ENCODE peak calls at places on chromosome 20, in four cellular contexts. Q is aorta; S is prostate gland; W is CD4-positive, alpha-beta memory T cell. A is an unnamed sample. For H3K9me3 and H3K4me1, the result is how much of the 10 kb centered on the place peaks cover.

GRCh38 chr20:57907131-57908083 is 197.6 kb upstream of the PMEPA1 start:
- DNase-seq in Q (no peak), S (no peak), W (no peak), A (no peak)

GRCh38 chr20:51525241-51526104 is 17.0 kb downstream of the NFATC2 start:
- DNase-seq in Q (no peak), S (no peak), W (peak), A (no peak)

GRCh38 chr20:24502184-24502583 is 32.8 kb downstream of the SYNDIG1 start:
- DNase-seq in Q (peak), S (no peak), W (no peak), A (no peak)

GRCh38 chr20:10249048-10249770 is 30.6 kb downstream of the SNAP25 start:
- DNase-seq in Q (no peak), S (no peak), W (no peak), A (no peak)

GRCh38 chr20:47360207-47360488 is 3.6 kb upstream of the ZMYND8 start:
- DNase-seq in Q (no peak), S (peak), W (no peak), A (no peak)

GRCh38 chr20:34022154-34022842 is 28.6 kb downstream of the RALY start:
- DNase-seq in Q (no peak), S (no peak), W (peak), A (peak)

GRCh38 chr20:11387189-11387754 is 530.4 kb upstream of the BTBD3 start:
- DNase-seq in Q (no peak), S (no peak), W (no peak), A (no peak)

GRCh38 chr20:11497543-11497942 is 420.1 kb upstream of the BTBD3 start:
- DNase-seq in Q (no peak), S (no peak), W (no peak), A (no peak)

GRCh38 chr20:57618091-57618765 is 2.0 kb downstream of the ZBP1 start:
- DNase-seq in Q (no peak), S (peak), W (no peak), A (no peak)

GRCh38 chr20:32544893-32545840 is 40.0 kb downstream of the NOL4L start:
- DNase-seq in Q (no peak), S (no peak), W (no peak), A (no peak)

GRCh38 chr20:52056203-52057062 is 135.1 kb downstream of the ZFP64 start:
- DNase-seq in Q (no peak), S (no peak), W (no peak), A (no peak)

GRCh38 chr20:46130534-46130933 is 12.4 kb downstream of the CD40 start:
- DNase-seq in Q (peak), S (no peak), W (no peak), A (no peak)

GRCh38 chr20:19628570-19629134 is 129.4 kb upstream of the RIN2 start:
- DNase-seq in Q (no peak), S (peak), W (no peak), A (peak)

GRCh38 chr20:13041574-13042457 is 33.0 kb downstream of the SPTLC3 start:
- DNase-seq in Q (no peak), S (no peak), W (no peak), A (no peak)

GRCh38 chr20:4788314-4788713 is 66.6 kb downstream of the PRND start:
- DNase-seq in Q (no peak), S (no peak), W (no peak), A (no peak)

GRCh38 chr20:9508240-9508661 is 6.1 kb upstream of the LAMP5 start:
- DNase-seq in Q (no peak), S (no peak), W (no peak), A (no peak)

GRCh38 chr20:44642203-44643153 is 9.0 kb downstream of the ADA start:
- DNase-seq in Q (peak), S (peak), W (peak), A (peak)

GRCh38 chr20:34299925-34300806 is 3.0 kb downstream of the AHCY start:
- DNase-seq in Q (no peak), S (peak), W (no peak), A (no peak)

GRCh38 chr20:52219441-52219840 is 27.9 kb upstream of the ZFP64 start:
- DNase-seq in Q (no peak), S (no peak), W (no peak), A (no peak)

GRCh38 chr20:43953919-43954617 is 39.4 kb downstream of the TOX2 start:
- DNase-seq in Q (peak), S (no peak), W (no peak), A (no peak)

GRCh38 chr20:13338097-13338661 is 117.1 kb downstream of the ISM1 start:
- DNase-seq in Q (no peak), S (no peak), W (no peak), A (no peak)

GRCh38 chr20:13017235-13017634 is 8.5 kb downstream of the SPTLC3 start:
- DNase-seq in Q (no peak), S (no peak), W (no peak), A (no peak)

GRCh38 chr20:40668449-40669228 is 20.4 kb downstream of the MAFB start:
- DNase-seq in Q (no peak), S (no peak), W (no peak), A (no peak)

GRCh38 chr20:37484386-37484785 is 36.7 kb upstream of the NNAT start:
- DNase-seq in Q (no peak), S (no peak), W (no peak), A (no peak)

GRCh38 chr20:3221398-3222226 is 12.3 kb downstream of the ITPA start:
- DNase-seq in Q (no peak), S (no peak), W (no peak), A (no peak)

GRCh38 chr20:35395728-35396127 is 16.0 kb downstream of the UQCC1 start:
- DNase-seq in Q (no peak), S (no peak), W (no peak), A (no peak)

GRCh38 chr20:55255016-55255415 is 750.3 kb downstream of the CBLN4 start:
- DNase-seq in Q (no peak), S (no peak), W (no peak), A (no peak)

GRCh38 chr20:36399147-36399968 is 93.2 kb downstream of the DLGAP4 start:
- DNase-seq in Q (no peak), S (no peak), W (peak), A (no peak)

GRCh38 chr20:17882834-17883591 is 85.6 kb downstream of the SNX5 start:
- DNase-seq in Q (no peak), S (no peak), W (no peak), A (no peak)

GRCh38 chr20:17644451-17644850 is 37.6 kb downstream of the RRBP1 start:
- DNase-seq in Q (peak), S (no peak), W (no peak), A (no peak)

GRCh38 chr20:4435210-4435609 is 286.5 kb upstream of the PRND start:
- DNase-seq in Q (no peak), S (no peak), W (no peak), A (no peak)

GRCh38 chr20:25356294-25356933 is 34.2 kb downstream of the ABHD12 start:
- DNase-seq in Q (no peak), S (no peak), W (no peak), A (no peak)

GRCh38 chr20:39767352-39767751 is 805.2 kb downstream of the DHX35 start:
- DNase-seq in Q (no peak), S (no peak), W (no peak), A (no peak)

GRCh38 chr20:63929071-63929470 is 27.1 kb downstream of the UCKL1 start:
- DNase-seq in Q (no peak), S (no peak), W (no peak), A (no peak)

GRCh38 chr20:63932606-63933160 is 23.5 kb downstream of the UCKL1 start:
- DNase-seq in Q (no peak), S (no peak), W (no peak), A (no peak)

GRCh38 chr20:63933646-63934045 is 22.6 kb downstream of the UCKL1 start:
- DNase-seq in Q (no peak), S (no peak), W (no peak), A (no peak)

GRCh38 chr20:63931735-63932134 is 24.5 kb downstream of the UCKL1 start:
- DNase-seq in Q (no peak), S (no peak), W (no peak), A (no peak)

DNA sequence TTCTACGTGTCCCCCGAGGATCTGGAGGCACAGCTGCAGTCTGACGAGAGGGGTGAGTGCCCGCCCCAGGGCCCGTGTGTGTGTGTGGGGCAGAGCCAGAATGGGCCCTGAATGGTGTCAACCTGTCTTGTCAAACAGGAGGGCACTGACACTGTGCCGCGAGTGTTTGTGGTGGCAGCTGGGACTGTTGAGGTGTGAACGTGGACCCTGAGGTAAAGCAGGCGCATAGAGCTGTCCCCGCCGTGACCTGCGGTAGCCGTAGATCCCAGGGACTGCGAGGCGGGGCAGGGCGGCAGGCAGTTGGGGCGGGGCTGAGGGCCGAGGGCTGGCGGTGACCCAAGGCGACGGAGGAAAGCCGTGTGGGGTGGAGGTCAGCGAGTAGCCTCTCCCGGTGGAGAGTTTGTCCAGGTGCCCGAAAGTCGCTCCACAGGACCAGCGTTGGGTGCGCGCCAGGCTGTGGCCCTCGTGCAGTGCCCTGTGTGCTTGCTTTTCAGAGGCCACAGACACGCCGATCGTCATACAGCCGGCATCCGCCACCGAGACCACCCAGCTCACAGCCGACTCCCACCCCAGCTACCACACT is 25.2 kb downstream of the UCKL1 start:
- DNase-seq in Q (no peak), S (no peak), W (no peak), A (no peak)
- H3K27ac ChIP-seq in Q (no peak), S (no peak), W (no peak), A (no peak)

DNA sequence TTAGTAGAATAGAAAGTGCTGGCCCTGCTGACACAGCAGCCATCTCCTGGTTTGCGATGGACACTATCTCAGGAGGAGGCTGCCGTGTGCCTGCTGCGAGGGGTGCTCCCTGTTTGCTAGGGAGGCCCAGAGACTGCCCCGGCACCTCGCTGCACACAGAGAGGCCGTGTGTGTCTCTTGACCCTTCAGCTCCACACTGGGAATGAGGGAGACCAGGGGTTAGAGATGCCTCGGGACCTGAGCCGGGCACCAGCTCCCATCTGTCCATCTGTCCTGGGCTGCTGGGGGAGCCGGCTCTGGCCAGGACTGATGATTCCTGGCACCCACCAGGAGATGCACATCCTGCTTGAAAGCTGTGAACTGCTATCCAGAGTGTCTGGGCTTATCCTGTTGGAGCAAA is 18.2 kb downstream of the PHACTR3 start:
- DNase-seq in Q (peak), S (no peak), W (no peak), A (no peak)
- H3K9me3 ChIP-seq in Q (under half), S (under half), W (under half), A (under half)

DNA sequence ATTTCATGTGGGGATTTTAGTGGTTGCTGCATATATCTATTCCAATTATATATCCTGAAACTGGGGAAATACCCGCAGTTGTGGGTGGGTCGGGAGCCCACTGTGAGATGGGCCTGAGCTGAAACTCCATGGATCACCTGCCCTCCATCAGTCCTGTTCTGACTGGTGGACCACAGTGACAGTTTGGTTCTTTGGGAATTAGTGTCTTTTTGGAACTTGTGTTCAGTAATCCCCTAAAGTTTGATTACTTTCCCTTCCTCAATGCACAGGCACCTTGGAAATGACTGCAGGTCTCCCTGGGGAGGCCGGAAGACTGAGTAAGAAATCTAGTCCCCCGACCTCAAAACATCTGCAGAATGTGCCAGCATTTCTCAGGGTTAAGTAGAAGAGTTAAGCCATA is 11.3 kb downstream of the STK35 start:
- DNase-seq in Q (no peak), S (no peak), W (no peak), A (no peak)
- H3K4me1 ChIP-seq in Q (under half), S (under half), W (half or more), A (under half)

GRCh38 chr20:62792940-62793756 is 3.1 kb upstream of the MRGBP start:
- DNase-seq in Q (no peak), S (no peak), W (no peak), A (no peak)
- H3K27ac ChIP-seq in Q (no peak), S (peak), W (peak), A (peak)

DNA sequence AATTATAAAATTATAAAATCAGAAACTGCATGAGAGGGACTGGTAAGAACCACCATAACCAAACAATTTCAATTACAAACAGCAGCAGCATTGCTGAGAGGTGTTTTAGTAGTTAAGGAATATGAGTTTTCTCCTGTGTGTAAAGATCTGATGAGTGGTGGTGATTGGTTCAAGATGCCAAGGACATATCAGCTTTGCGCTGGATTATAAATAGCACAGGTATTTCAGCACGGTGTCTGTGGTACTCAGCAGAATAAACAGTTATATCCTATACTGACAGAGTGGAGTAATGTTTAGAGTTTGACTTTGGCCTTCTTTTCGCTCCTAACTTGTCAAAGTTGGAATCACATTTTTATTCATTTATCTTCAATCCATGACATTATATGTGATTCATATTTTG is 501.0 kb downstream of the CDH26 start:
- DNase-seq in Q (no peak), S (no peak), W (no peak), A (no peak)
- H3K9me3 ChIP-seq in Q (under half), S (under half), W (under half), A (under half)

GRCh38 chr20:22526512-22527012 is 57.8 kb downstream of the FOXA2 start:
- DNase-seq in Q (no peak), S (no peak), W (no peak), A (no peak)

GRCh38 chr20:22524393-22525015 is 59.9 kb downstream of the FOXA2 start:
- DNase-seq in Q (no peak), S (no peak), W (no peak), A (no peak)

GRCh38 chr20:22523499-22524392 is 60.6 kb downstream of the FOXA2 start:
- DNase-seq in Q (no peak), S (no peak), W (no peak), A (no peak)

GRCh38 chr20:22525069-22525820 is 59.1 kb downstream of the FOXA2 start:
- DNase-seq in Q (no peak), S (no peak), W (no peak), A (no peak)

DNA sequence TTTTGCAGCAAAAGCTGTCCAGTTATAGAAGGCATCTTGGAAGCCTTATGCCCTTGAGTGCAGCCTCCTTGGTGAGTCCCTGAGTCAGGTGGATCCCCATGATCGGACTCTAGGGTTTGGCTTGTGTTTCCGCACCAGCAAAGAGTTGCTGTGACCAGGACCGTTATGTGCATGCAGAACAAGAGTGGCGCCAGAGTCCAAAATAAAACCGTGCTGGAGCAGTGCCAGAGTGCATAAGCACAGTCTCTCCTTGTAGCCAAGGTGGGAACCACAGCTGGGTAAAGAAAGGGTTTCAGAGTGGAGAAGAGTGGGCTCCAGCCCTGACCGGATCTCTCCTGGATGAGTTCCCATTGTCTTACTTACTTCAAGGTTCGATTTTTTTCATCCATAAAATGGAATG is 58.6 kb downstream of the FOXA2 start:
- DNase-seq in Q (no peak), S (no peak), W (no peak), A (no peak)
- H3K4me1 ChIP-seq in Q (under half), S (under half), W (under half), A (under half)

GRCh38 chr20:49810491-49811190 is 2.0 kb upstream of the SLC9A8 start:
- DNase-seq in Q (no peak), S (no peak), W (no peak), A (no peak)
- H3K27ac ChIP-seq in Q (no peak), S (no peak), W (peak), A (peak)

DNA sequence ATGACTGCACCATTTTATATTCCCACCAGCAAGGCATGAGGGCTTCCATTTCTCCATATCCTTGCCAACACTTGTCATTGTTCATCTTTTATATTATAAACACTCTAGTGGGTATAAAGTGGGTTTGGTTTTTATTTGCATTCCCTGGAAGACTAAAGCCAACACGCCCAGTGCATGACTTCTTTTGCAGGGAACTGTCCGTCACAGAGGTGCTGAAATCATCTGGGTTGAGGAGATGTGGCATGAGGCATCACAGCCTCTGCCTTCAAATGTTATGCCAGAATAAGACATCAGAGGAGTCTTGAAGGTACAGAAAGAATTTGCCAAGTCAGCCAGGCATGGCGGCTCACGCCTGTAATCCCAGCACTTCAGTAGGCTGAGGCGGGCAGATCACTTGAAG is 29.9 kb upstream of the FAM210B start:
- DNase-seq in Q (no peak), S (no peak), W (no peak), A (no peak)
- H3K9me3 ChIP-seq in Q (under half), S (under half), W (under half), A (under half)

GRCh38 chr20:53608456-53609413 is 15.1 kb upstream of the ZNF217 start:
- DNase-seq in Q (peak), S (peak), W (peak), A (no peak)
- H3K4me1 ChIP-seq in Q (under half), S (under half), W (under half), A (under half)

A was measured in naive thymus-derived CD4-positive, alpha-beta T cell.